ENCODE peak calls at places on chromosomes 2 and 18, in nine cellular contexts. K, D, A, N, P, V, T, F and G are unnamed samples.
A peak's percentile ranks its signal among the peaks of the same experiment; 100 is the strongest.

GRCh38 chr2:29733945-29734344 is 187.4 kb downstream of the ALK start:
- DNase-seq in K (no peak), D (no peak), A (no peak), N (no peak), P (no peak), V (no peak), T (no peak), F (no peak), G (no peak)

GRCh38 chr2:237695201-237695780 is 67.9 kb downstream of the LRRFIP1 start:
- DNase-seq in K (peak; percentile 71), D (peak; percentile 55), A (no peak), N (no peak), P (peak; percentile 99), V (peak; percentile 56), T (no peak), F (peak; percentile 40), G (peak; percentile 89)

GRCh38 chr2:103401621-103402020 is 639.8 kb downstream of the TMEM182 start:
- DNase-seq in K (no peak), D (no peak), A (no peak), N (no peak), P (no peak), V (no peak), T (peak; percentile 6), F (peak; percentile 90), G (no peak)

GRCh38 chr2:36060133-36060532 is 295.4 kb upstream of the CRIM1 start:
- DNase-seq in K (no peak), D (no peak), A (no peak), N (no peak), P (no peak), V (no peak), T (no peak), F (no peak), G (no peak)

GRCh38 chr2:37322368-37322767 is 2.3 kb downstream of the PRKD3 start:
- DNase-seq in K (no peak), D (no peak), A (no peak), N (no peak), P (peak; percentile 43), V (no peak), T (peak; percentile 77), F (no peak), G (no peak)

GRCh38 chr2:118089015-118089800 is 937 bp downstream of the INSIG2 start:
- DNase-seq in K (no peak), D (peak; percentile 13), A (peak; percentile 34), N (no peak), P (peak; percentile 58), V (peak; percentile 33), T (peak; percentile 36), F (peak; percentile 53), G (no peak)

GRCh38 chr2:140627136-140627535 is 1503.7 kb downstream of the LRP1B start:
- DNase-seq in K (no peak), D (no peak), A (no peak), N (no peak), P (no peak), V (no peak), T (no peak), F (no peak), G (no peak)

GRCh38 chr18:54774971-54775665 is 53.2 kb upstream of the RAB27B start:
- DNase-seq in K (no peak), D (no peak), A (no peak), N (no peak), P (peak; percentile 10), V (no peak), T (no peak), F (no peak), G (no peak)

GRCh38 chr2:85750509-85751299 is 3.1 kb upstream of the ATOH8 start:
- DNase-seq in K (peak; percentile 47), D (peak; percentile 87), A (peak; percentile 81), N (no peak), P (peak; percentile 58), V (peak; percentile 56), T (peak; percentile 82), F (peak; percentile 75), G (no peak)

GRCh38 chr18:61203151-61203550 is 130.1 kb upstream of the CDH20 start:
- DNase-seq in K (no peak), D (no peak), A (no peak), N (no peak), P (no peak), V (no peak), T (no peak), F (no peak), G (no peak)

GRCh38 chr2:205716126-205716525 is 33.8 kb downstream of the NRP2 start:
- DNase-seq in K (peak; percentile 71), D (peak; percentile 37), A (no peak), N (no peak), P (no peak), V (no peak), T (no peak), F (no peak), G (no peak)

GRCh38 chr2:240565267-240566202 is 2.7 kb upstream of the RNPEPL1 start:
- DNase-seq in K (peak; percentile 87), D (peak; percentile 60), A (peak; percentile 91), N (peak; percentile 83), P (peak; percentile 57), V (peak; percentile 92), T (peak; percentile 36), F (peak; percentile 94), G (no peak)

GRCh38 chr2:240566203-240567136 is 1.8 kb upstream of the RNPEPL1 start:
- DNase-seq in K (peak; percentile 81), D (no peak), A (peak; percentile 97), N (peak; percentile 84), P (peak; percentile 70), V (peak; percentile 94), T (peak; percentile 92), F (peak; percentile 95), G (no peak)

GRCh38 chr2:240567137-240567871 is 980 bp upstream of the RNPEPL1 start:
- DNase-seq in K (no peak), D (no peak), A (peak; percentile 42), N (no peak), P (no peak), V (peak; percentile 24), T (peak; percentile 41), F (no peak), G (no peak)

GRCh38 chr2:240564191-240564570 is 4.0 kb downstream of the DUSP28 start:
- DNase-seq in K (no peak), D (no peak), A (no peak), N (no peak), P (no peak), V (peak; percentile 4), T (no peak), F (no peak), G (no peak)

GRCh38 chr2:240564571-240565266 is 3.6 kb upstream of the RNPEPL1 start:
- DNase-seq in K (no peak), D (no peak), A (no peak), N (no peak), P (peak; percentile 88), V (peak; percentile 33), T (no peak), F (peak; percentile 49), G (no peak)
- TF ChIP-seq CTCF in K (no peak), D (no peak), A (no peak), N (no peak), P (peak; percentile 43), V (peak; percentile 52), T (no peak), F (peak; percentile 9), G (peak; percentile 24)

GRCh38 chr2:18411571-18411970 is 148.9 kb downstream of the RDH14 start:
- DNase-seq in K (no peak), D (no peak), A (no peak), N (no peak), P (no peak), V (no peak), T (no peak), F (no peak), G (no peak)

GRCh38 chr2:18413794-18414396 is 146.6 kb downstream of the RDH14 start:
- DNase-seq in K (peak; percentile 24), D (peak; percentile 63), A (no peak), N (no peak), P (peak; percentile 89), V (no peak), T (no peak), F (peak; percentile 50), G (peak; percentile 41)

GRCh38 chr2:18410543-18410942 is 149.9 kb downstream of the RDH14 start:
- DNase-seq in K (no peak), D (no peak), A (no peak), N (no peak), P (no peak), V (no peak), T (no peak), F (no peak), G (no peak)

GRCh38 chr2:18412980-18413793 is 147.3 kb downstream of the RDH14 start:
- DNase-seq in K (peak; percentile 4), D (no peak), A (no peak), N (no peak), P (peak; percentile 55), V (no peak), T (no peak), F (no peak), G (no peak)
- H3K4me3 ChIP-seq in K (no peak overlapping the region), D (no peak overlapping the region), A (no peak overlapping the region), N (peak overlapping the region; percentile 2), P (no peak overlapping the region), V (no peak overlapping the region), T (peak overlapping the region; percentile 33), F (no peak overlapping the region), G (peak overlapping the region; percentile 1)

GRCh38 chr2:165687376-165687775 is 106.7 kb downstream of the GALNT3 start:
- DNase-seq in K (no peak), D (no peak), A (no peak), N (no peak), P (no peak), V (no peak), T (no peak), F (no peak), G (no peak)
- H3K27ac ChIP-seq in K (no peak overlapping the region), D (no peak overlapping the region), A (no peak overlapping the region), N (peak overlapping the region; percentile 8), P (no peak overlapping the region), V (no peak overlapping the region), T (no peak overlapping the region), F (no peak overlapping the region), G (no peak overlapping the region)

GRCh38 chr2:133266075-133266925 is 302.0 kb downstream of the NCKAP5 start:
- DNase-seq in K (no peak), D (peak; percentile 49), A (peak; percentile 27), N (no peak), P (no peak), V (no peak), T (peak; percentile 70), F (peak; percentile 17), G (no peak)
- TF ChIP-seq CTCF in K (no peak), D (peak; percentile 21), A (no peak), N (no peak), P (peak; percentile 13), V (no peak), T (no peak), F (no peak), G (peak; percentile 49)

GRCh38 chr2:43831438-43832294 is 7.0 kb downstream of the ABCG5 start:
- DNase-seq in K (no peak), D (no peak), A (no peak), N (no peak), P (no peak), V (no peak), T (peak; percentile 77), F (no peak), G (no peak)
- H3K4me3 ChIP-seq in K (no peak overlapping the region), D (peak overlapping the region; percentile 37), A (peak overlapping the region; percentile 39), N (peak overlapping the region; percentile 33), P (no peak overlapping the region), V (no peak overlapping the region), T (peak overlapping the region; percentile 35), F (no peak overlapping the region), G (peak overlapping the region; percentile 13)

GRCh38 chr2:173076557-173077345 is 1.1 kb downstream of the MAP3K20 start:
- DNase-seq in K (no peak), D (no peak), A (peak; percentile 44), N (no peak), P (peak; percentile 48), V (peak; percentile 57), T (peak; percentile 72), F (peak; percentile 55), G (no peak)
- H3K27ac ChIP-seq in K (peak overlapping the region; percentile 79), D (peak overlapping the region; percentile 98), A (peak overlapping the region; percentile 99), N (peak overlapping the region; percentile 100), P (peak overlapping the region; percentile 94), V (peak overlapping the region; percentile 76), T (peak overlapping the region; percentile 85), F (peak overlapping the region; percentile 88), G (peak overlapping the region; percentile 86)